ENCODE peak calls at places on chromosome 17, in eight cellular contexts. Y, D, K, R, E, G, O and L are unnamed samples.

GRCh38 chr17:30376621-30377452 is 1.9 kb upstream of the CPD start:
- DNase-seq in K (no peak), D (no peak), E (peak), G (peak), Y (peak), O (peak), R (peak), L (peak)

GRCh38 chr17:79607941-79608728 is 2.7 kb downstream of the RBFOX3 start:
- DNase-seq in K (no peak), G (peak), Y (peak), D (peak), R (no peak), O (no peak), E (peak), L (no peak)

GRCh38 chr17:47279062-47279801 is 25.6 kb downstream of the ITGB3 start:
- DNase-seq in D (peak), E (peak), K (no peak), O (peak), Y (peak), R (peak), G (peak), L (peak)

GRCh38 chr17:67528751-67529436 is 151.8 kb downstream of the PITPNC1 start:
- DNase-seq in D (peak), O (peak), Y (peak), R (peak), G (peak), K (no peak), E (peak), L (peak)

GRCh38 chr17:58666858-58667267 is 25.0 kb downstream of the TEX14 start:
- DNase-seq in R (peak), Y (no peak), D (peak), K (no peak), E (peak), G (no peak), O (no peak), L (no peak)

GRCh38 chr17:20073056-20073979 is 64.2 kb downstream of the SPECC1 start:
- DNase-seq in G (peak), E (peak), R (peak), K (peak), O (no peak), D (no peak), Y (peak), L (no peak)

GRCh38 chr17:30021708-30022317 is 80.4 kb downstream of the EFCAB5 start:
- DNase-seq in K (no peak), G (peak), Y (peak), R (peak), E (peak), O (peak), D (peak), L (peak)

GRCh38 chr17:48809182-48809581 is 7.8 kb downstream of the TTLL6 start:
- DNase-seq in K (no peak), G (no peak), R (no peak), E (no peak), O (no peak), Y (no peak), D (no peak), L (no peak)

GRCh38 chr17:45120558-45120957 is 11.8 kb downstream of the PLCD3 start:
- DNase-seq in Y (no peak), D (no peak), K (no peak), G (no peak), O (no peak), R (no peak), E (no peak), L (no peak)

GRCh38 chr17:81735181-81736102 is 23.4 kb downstream of the SLC25A10 start:
- DNase-seq in G (peak), R (peak), D (no peak), E (peak), O (peak), K (no peak), Y (peak), L (no peak)

GRCh38 chr17:10119203-10120112 is 78.9 kb downstream of the GAS7 start:
- DNase-seq in R (no peak), Y (no peak), K (no peak), D (peak), O (no peak), E (peak), G (peak), L (no peak)